ENCODE peak calls at places on chromosome 6, in ten cellular contexts. F, X, S, M, C, B, Q, Z, R and D are unnamed samples.

GRCh38 chr6:107458687-107459282 is 579 bp downstream of the PDSS2 start:
- DNase-seq in S (peak; percentile 30), B (no peak), R (peak; percentile 26), C (no peak), Q (peak; percentile 26), Z (no peak), M (peak; percentile 20), F (peak; percentile 1), X (peak; percentile 27), D (peak; percentile 64)

GRCh38 chr6:38194589-38194988 is 375.1 kb downstream of the ZFAND3 start:
- DNase-seq in R (no peak), Z (no peak), F (no peak), S (no peak), C (no peak), X (no peak), B (no peak), Q (no peak), M (no peak), D (no peak)

GRCh38 chr6:226516-227073 is 65.7 kb upstream of the DUSP22 start:
- DNase-seq in B (no peak), S (no peak), Q (no peak), F (no peak), Z (no peak), M (no peak), X (no peak), R (no peak), C (no peak), D (no peak)

GRCh38 chr6:11632231-11632630 is 94.7 kb downstream of the TMEM170B start:
- DNase-seq in B (no peak), S (no peak), R (no peak), Z (no peak), Q (peak; percentile 70), C (no peak), X (no peak), M (no peak), F (no peak), D (no peak)

GRCh38 chr6:134950482-134950881 is 581 bp upstream of the ALDH8A1 start:
- DNase-seq in S (no peak), Q (no peak), Z (no peak), M (no peak), F (no peak), X (no peak), R (no peak), C (no peak), B (no peak), D (no peak)

GRCh38 chr6:141413196-141413595 is 719.5 kb upstream of the GJE1 start:
- DNase-seq in Z (no peak), M (no peak), B (no peak), S (no peak), X (no peak), C (no peak), F (no peak), Q (no peak), R (no peak), D (no peak)

GRCh38 chr6:148972481-148972880 is 225.7 kb downstream of the UST start:
- DNase-seq in R (peak; percentile 11), B (no peak), X (no peak), S (peak; percentile 31), F (peak; percentile 18), M (peak; percentile 49), Z (no peak), Q (peak; percentile 70), C (peak; percentile 12), D (peak; percentile 98)

GRCh38 chr6:158213925-158214674 is 46.0 kb downstream of the GTF2H5 start:
- DNase-seq in C (peak; percentile 49), X (peak; percentile 84), F (peak; percentile 33), S (peak; percentile 48), B (peak; percentile 66), Q (peak; percentile 76), M (peak; percentile 84), R (peak; percentile 82), Z (peak; percentile 72), D (peak; percentile 82)

GRCh38 chr6:55954436-55954835 is 79.0 kb upstream of the BMP5 start:
- DNase-seq in B (no peak), C (no peak), F (no peak), R (no peak), M (no peak), S (no peak), Z (no peak), X (peak; percentile 78), Q (no peak), D (no peak)

GRCh38 chr6:75528423-75528822 is 34.8 kb upstream of the FILIP1 start:
- DNase-seq in F (no peak), X (no peak), Q (no peak), S (no peak), M (peak; percentile 26), R (peak; percentile 74), C (no peak), Z (no peak), B (no peak), D (no peak)

GRCh38 chr6:118562959-118563358 is 14.9 kb downstream of the PLN start:
- DNase-seq in X (no peak), F (no peak), B (no peak), Q (no peak), Z (no peak), R (peak; percentile 42), C (no peak), S (no peak), M (peak; percentile 54), D (no peak)

GRCh38 chr6:149176971-149177667 is 140.4 kb upstream of the TAB2 start:
- DNase-seq in M (no peak), C (no peak), B (no peak), X (no peak), F (no peak), R (no peak), S (no peak), Z (no peak), Q (no peak), D (no peak)

GRCh38 chr6:17473554-17473953 is 80.2 kb downstream of the CAP2 start:
- DNase-seq in Z (no peak), Q (no peak), F (no peak), S (no peak), M (no peak), C (no peak), X (no peak), B (peak; percentile 74), R (no peak), D (no peak)

GRCh38 chr6:31186052-31186734 is 15.7 kb upstream of the POU5F1 start:
- DNase-seq in R (no peak), B (no peak), Z (no peak), S (no peak), X (no peak), F (no peak), C (no peak), M (no peak), Q (no peak), D (no peak)

GRCh38 chr6:38080349-38080748 is 260.8 kb downstream of the ZFAND3 start:
- DNase-seq in C (no peak), S (no peak), F (no peak), Q (peak; percentile 88), M (peak; percentile 59), Z (no peak), R (peak; percentile 46), B (no peak), X (no peak), D (no peak)

GRCh38 chr6:63352587-63353281 is 33.0 kb upstream of the LGSN start:
- DNase-seq in Q (peak; percentile 57), B (no peak), F (no peak), S (no peak), Z (peak; percentile 16), X (peak; percentile 11), C (no peak), R (peak; percentile 69), M (peak; percentile 51), D (peak; percentile 65)

GRCh38 chr6:66662196-66662595 is 955.2 kb upstream of the EYS start:
- DNase-seq in F (no peak), X (no peak), S (no peak), M (peak; percentile 37), B (no peak), R (peak; percentile 20), Q (peak; percentile 52), C (no peak), Z (peak; percentile 26), D (peak; percentile 61)

GRCh38 chr6:17336425-17336824 is 55.3 kb downstream of the RBM24 start:
- DNase-seq in R (peak; percentile 20), F (no peak), C (no peak), B (no peak), S (no peak), Q (no peak), X (no peak), Z (peak; percentile 16), M (peak; percentile 80), D (no peak)

GRCh38 chr6:35797837-35798526 is 859 bp upstream of the CLPS start:
- DNase-seq in C (no peak), X (no peak), F (no peak), Q (no peak), S (no peak), Z (no peak), R (no peak), B (no peak), M (no peak), D (peak; percentile 20)

GRCh38 chr6:68680244-68680643 is 45.2 kb downstream of the ADGRB3 start:
- DNase-seq in Z (no peak), M (no peak), C (no peak), B (no peak), S (no peak), F (no peak), Q (no peak), X (no peak), R (no peak), D (no peak)

GRCh38 chr6:7640607-7641577 is 50.9 kb downstream of the SNRNP48 start:
- DNase-seq in C (no peak), M (peak; percentile 85), Z (no peak), Q (peak; percentile 94), F (no peak), S (no peak), X (no peak), B (no peak), R (peak; percentile 90), D (no peak)

GRCh38 chr6:119749341-119749740 is 399.8 kb upstream of the MAN1A1 start:
- DNase-seq in Q (no peak), F (no peak), X (no peak), C (no peak), Z (no peak), B (no peak), R (peak; percentile 25), S (no peak), M (no peak), D (no peak)

GRCh38 chr6:23655502-23655901 is 470.5 kb upstream of the NRSN1 start:
- DNase-seq in R (no peak), Z (no peak), F (no peak), Q (no peak), M (no peak), C (no peak), S (no peak), B (no peak), X (no peak), D (no peak)

GRCh38 chr6:14441371-14441781 is 323.8 kb downstream of the CD83 start:
- DNase-seq in X (no peak), Q (no peak), B (peak; percentile 15), R (peak; percentile 44), S (no peak), Z (no peak), F (no peak), M (no peak), C (no peak), D (no peak)

GRCh38 chr6:46925563-46926253 is 4.0 kb upstream of the ADGRF5 start:
- DNase-seq in Z (peak; percentile 18), M (peak; percentile 91), F (no peak), R (peak; percentile 81), S (no peak), X (no peak), Q (peak; percentile 91), C (no peak), B (no peak), D (no peak)

GRCh38 chr6:99241905-99242534 is 107.5 kb downstream of the FAXC start:
- DNase-seq in R (peak; percentile 33), B (peak; percentile 28), X (peak; percentile 65), S (no peak), F (no peak), Q (peak; percentile 55), Z (peak; percentile 20), M (peak; percentile 55), C (no peak), D (peak; percentile 54)

GRCh38 chr6:14930366-14930989 is 315.4 kb upstream of the JARID2 start:
- DNase-seq in Z (no peak), M (no peak), S (no peak), B (no peak), F (no peak), X (no peak), C (no peak), Q (peak; percentile 89), R (no peak), D (no peak)

GRCh38 chr6:125821825-125822281 is 31.1 kb downstream of the NCOA7 start:
- DNase-seq in C (no peak), M (no peak), X (no peak), B (no peak), Z (no peak), Q (no peak), S (no peak), F (no peak), R (no peak), D (no peak)